ENCODE peak calls at places on chromosome 20, in nine cellular contexts. K, B, F, V, C, Q, N, U and I are unnamed samples.

GRCh38 chr20:21725892-21726291 is 20.4 kb downstream of the PAX1 start:
- DNase-seq in K (no peak), B (no peak), F (no peak), V (no peak), C (no peak), Q (no peak), N (no peak), U (no peak), I (no peak)

GRCh38 chr20:4173142-4173541 is 157.8 kb upstream of the RNF24 start:
- DNase-seq in K (no peak), B (no peak), F (no peak), V (no peak), C (no peak), Q (no peak), N (no peak), U (no peak), I (no peak)

GRCh38 chr20:49276895-49277785 is 717 bp downstream of the ZNFX1 start:
- DNase-seq in K (peak; percentile 39), B (peak; percentile 50), F (no peak), V (peak; percentile 45), C (no peak), Q (no peak), N (peak; percentile 24), U (peak; percentile 35), I (no peak)

GRCh38 chr20:48149887-48150286 is 364.6 kb upstream of the SULF2 start:
- DNase-seq in K (no peak), B (no peak), F (no peak), V (no peak), C (no peak), Q (no peak), N (no peak), U (no peak), I (no peak)

GRCh38 chr20:50750145-50750671 is 18.8 kb downstream of the PARD6B start:
- DNase-seq in K (no peak), B (peak; percentile 10), F (no peak), V (no peak), C (no peak), Q (no peak), N (no peak), U (no peak), I (no peak)

GRCh38 chr20:32611286-32611685 is 26.2 kb upstream of the NOL4L start:
- DNase-seq in K (no peak), B (no peak), F (no peak), V (no peak), C (no peak), Q (no peak), N (no peak), U (no peak), I (no peak)

GRCh38 chr20:52150440-52151258 is 40.9 kb downstream of the ZFP64 start:
- DNase-seq in K (peak; percentile 12), B (peak; percentile 32), F (peak; percentile 25), V (peak; percentile 59), C (no peak), Q (peak; percentile 37), N (no peak), U (peak; percentile 67), I (peak; percentile 10)

GRCh38 chr20:49570828-49571552 is 3.1 kb upstream of the PTGIS start:
- DNase-seq in K (no peak), B (no peak), F (peak; percentile 43), V (no peak), C (peak; percentile 32), Q (peak; percentile 87), N (no peak), U (no peak), I (no peak)

GRCh38 chr20:31675828-31676533 is 38.3 kb downstream of the COX4I2 start:
- DNase-seq in K (peak; percentile 55), B (peak; percentile 40), F (peak; percentile 39), V (peak; percentile 76), C (no peak), Q (peak; percentile 52), N (no peak), U (peak; percentile 95), I (no peak)

GRCh38 chr20:38452880-38453624 is 17.9 kb upstream of the SNHG17 start:
- DNase-seq in K (peak; percentile 31), B (no peak), F (peak; percentile 76), V (peak; percentile 69), C (no peak), Q (peak; percentile 85), N (no peak), U (no peak), I (no peak)

GRCh38 chr20:56867128-56867527 is 238.0 kb downstream of the TFAP2C start:
- DNase-seq in K (no peak), B (no peak), F (no peak), V (no peak), C (no peak), Q (no peak), N (no peak), U (no peak), I (no peak)

GRCh38 chr20:56860413-56860812 is 231.3 kb downstream of the TFAP2C start:
- DNase-seq in K (no peak), B (no peak), F (no peak), V (peak; percentile 33), C (peak; percentile 64), Q (no peak), N (no peak), U (no peak), I (no peak)

GRCh38 chr20:56859751-56860366 is 230.8 kb downstream of the TFAP2C start:
- DNase-seq in K (no peak), B (no peak), F (no peak), V (peak; percentile 11), C (peak; percentile 74), Q (no peak), N (no peak), U (no peak), I (peak; percentile 7)

GRCh38 chr20:56861590-56861989 is 232.5 kb downstream of the TFAP2C start:
- DNase-seq in K (no peak), B (no peak), F (no peak), V (no peak), C (no peak), Q (no peak), N (no peak), U (no peak), I (no peak)

DNA sequence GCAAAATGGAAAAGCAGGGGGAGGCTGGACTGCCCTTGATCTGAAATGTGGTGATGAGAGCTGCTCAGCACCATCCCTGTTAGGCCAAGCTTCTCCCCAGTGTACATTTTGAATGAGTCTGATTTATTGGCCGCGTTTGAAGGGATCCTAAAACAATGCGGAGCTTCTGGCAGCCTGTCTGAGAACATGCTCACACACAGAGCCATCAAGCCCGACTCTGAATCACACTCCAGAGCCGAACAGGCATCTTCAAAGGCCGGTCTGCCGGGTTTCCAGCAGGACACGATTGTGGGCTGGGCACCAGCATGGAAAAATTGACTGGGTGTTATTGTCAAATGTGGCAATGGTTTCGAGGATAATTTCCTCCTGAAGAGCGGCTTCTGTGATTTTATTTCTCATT is 235.9 kb downstream of the TFAP2C start:
- DNase-seq in K (no peak), B (no peak), F (no peak), V (no peak), C (peak; percentile 34), Q (peak; percentile 6), N (no peak), U (no peak), I (no peak)
- H3K27me3 ChIP-seq in K (peaks cover 51% of the 10 kb centered on the region), B (no peaks in the 10 kb centered on the region), F (no peaks in the 10 kb centered on the region), V (peaks cover 22% of the 10 kb centered on the region), C (no peaks in the 10 kb centered on the region), Q (no peaks in the 10 kb centered on the region), N (peaks cover 97% of the 10 kb centered on the region), U (no peaks in the 10 kb centered on the region), I (no peaks in the 10 kb centered on the region)

GRCh38 chr20:62997626-62998025 is 9.1 kb downstream of the BHLHE23 start:
- DNase-seq in K (no peak), B (no peak), F (no peak), V (no peak), C (no peak), Q (no peak), N (no peak), U (no peak), I (no peak)

GRCh38 chr20:62998449-62998848 is 8.3 kb downstream of the BHLHE23 start:
- DNase-seq in K (no peak), B (no peak), F (no peak), V (no peak), C (no peak), Q (no peak), N (no peak), U (no peak), I (no peak)

GRCh38 chr20:62999580-62999979 is 7.2 kb downstream of the BHLHE23 start:
- DNase-seq in K (no peak), B (no peak), F (no peak), V (no peak), C (no peak), Q (no peak), N (no peak), U (no peak), I (no peak)

GRCh38 chr20:63000958-63001357 is 5.8 kb downstream of the BHLHE23 start:
- DNase-seq in K (no peak), B (no peak), F (no peak), V (no peak), C (no peak), Q (no peak), N (no peak), U (no peak), I (no peak)

GRCh38 chr20:63000036-63000435 is 6.7 kb downstream of the BHLHE23 start:
- DNase-seq in K (no peak), B (no peak), F (no peak), V (no peak), C (no peak), Q (no peak), N (no peak), U (no peak), I (no peak)
- H3K27me3 ChIP-seq in K (peaks cover 97% of the 10 kb centered on the region), B (peaks cover 27% of the 10 kb centered on the region), F (peaks cover 78% of the 10 kb centered on the region), V (peaks cover 87% of the 10 kb centered on the region), C (peaks cover 46% of the 10 kb centered on the region), Q (peaks cover 44% of the 10 kb centered on the region), N (peaks cover 100% of the 10 kb centered on the region), U (peaks cover 16% of the 10 kb centered on the region), I (peaks cover 75% of the 10 kb centered on the region)

DNA sequence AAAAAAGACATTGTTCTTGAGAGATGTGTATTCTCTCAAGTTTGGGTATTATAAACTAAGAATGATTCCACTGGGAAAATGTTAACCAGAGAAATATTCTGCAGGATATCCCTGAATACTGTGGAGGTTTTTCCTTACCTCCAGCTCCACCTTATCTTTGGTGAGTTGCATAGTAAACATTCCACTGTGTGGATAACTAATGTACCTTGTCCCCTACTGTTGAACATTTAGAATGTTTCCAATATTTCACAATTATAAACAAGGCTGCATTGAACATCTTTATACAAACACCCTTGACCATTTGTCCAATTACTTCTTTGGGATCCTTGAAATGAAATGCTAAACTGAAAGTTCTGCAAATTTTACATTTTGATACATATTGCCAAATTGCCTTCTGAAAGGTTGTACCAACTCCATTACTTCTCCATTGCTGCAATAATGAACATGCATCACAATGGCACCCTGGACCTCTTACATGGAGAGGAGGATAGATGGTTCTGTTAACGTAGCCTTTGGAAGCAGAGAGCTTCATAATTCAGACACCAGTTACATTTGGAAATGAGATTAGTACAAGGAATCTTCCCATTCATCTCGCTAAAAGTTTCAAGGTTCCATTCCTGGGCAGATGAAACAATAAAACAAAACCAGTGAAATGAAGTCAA is 35.0 kb upstream of the STK35 start:
- DNase-seq in K (no peak), B (no peak), F (no peak), V (no peak), C (no peak), Q (no peak), N (no peak), U (no peak), I (no peak)
- H3K27me3 ChIP-seq in K (peaks cover 37% of the 10 kb centered on the region), B (no peaks in the 10 kb centered on the region), F (no peaks in the 10 kb centered on the region), V (peaks cover 11% of the 10 kb centered on the region), C (peaks cover 4% of the 10 kb centered on the region), Q (no peaks in the 10 kb centered on the region), N (peaks cover 76% of the 10 kb centered on the region), U (peaks cover 15% of the 10 kb centered on the region), I (peaks cover 2% of the 10 kb centered on the region)

DNA sequence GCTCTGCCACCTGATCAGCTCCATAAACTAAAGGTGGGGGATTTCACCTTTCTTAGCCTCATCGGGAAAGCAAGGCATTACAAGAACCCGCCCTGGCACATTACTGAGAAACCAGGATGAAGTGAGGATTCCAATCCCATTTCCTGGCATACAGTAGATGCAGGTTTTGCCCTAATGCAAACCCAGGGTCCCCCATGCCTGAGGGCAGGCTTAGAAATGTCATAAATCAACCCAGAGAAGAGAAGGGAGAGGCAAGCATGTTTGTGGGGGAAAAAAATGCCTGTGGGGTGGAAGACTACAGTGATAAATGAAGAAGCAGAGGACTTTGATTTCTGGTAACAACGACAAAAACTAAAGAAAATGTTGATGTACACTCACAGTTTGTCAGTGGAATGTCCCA is 18.0 kb upstream of the PMEPA1 start:
- DNase-seq in K (no peak), B (no peak), F (no peak), V (no peak), C (no peak), Q (no peak), N (no peak), U (no peak), I (no peak)
- H3K27me3 ChIP-seq in K (no peaks in the 10 kb centered on the region), B (no peaks in the 10 kb centered on the region), F (peaks cover 13% of the 10 kb centered on the region), V (peaks cover 64% of the 10 kb centered on the region), C (no peaks in the 10 kb centered on the region), Q (peaks cover 3% of the 10 kb centered on the region), N (peaks cover 5% of the 10 kb centered on the region), U (peaks cover 5% of the 10 kb centered on the region), I (peaks cover 6% of the 10 kb centered on the region)